ENCODE peak calls at places on chromosomes 16 and 17, in five cellular contexts. G, B, F, T and N are unnamed samples.

GRCh38 chr17:73645050-73645871 is 1.0 kb upstream of the SDK2 start:
- DNase-seq in G (peak), B (peak), F (no peak), T (no peak), N (no peak)

GRCh38 chr17:34665803-34666763 is 86.7 kb downstream of the TMEM132E start:
- DNase-seq in G (no peak), B (no peak), F (no peak), T (no peak), N (no peak)

GRCh38 chr17:61294777-61295176 is 104.9 kb upstream of the TBX2 start:
- DNase-seq in G (no peak), B (peak), F (no peak), T (no peak), N (no peak)

GRCh38 chr17:18277076-18277475 is 16.6 kb downstream of the MIEF2 start:
- DNase-seq in G (no peak), B (no peak), F (no peak), T (no peak), N (no peak)

GRCh38 chr17:54505404-54505803 is 395.2 kb upstream of the TOM1L1 start:
- DNase-seq in G (no peak), B (no peak), F (no peak), T (no peak), N (no peak)

GRCh38 chr16:58333937-58334336 is 39.1 kb upstream of the PRSS54 start:
- DNase-seq in G (no peak), B (no peak), F (no peak), T (no peak), N (no peak)

GRCh38 chr17:81027591-81028505 is 7.1 kb upstream of the BAIAP2 start:
- DNase-seq in G (no peak), B (no peak), F (no peak), T (no peak), N (no peak)

GRCh38 chr17:17819561-17819995 is 17.2 kb downstream of the SREBF1 start:
- DNase-seq in G (peak), B (peak), F (peak), T (peak), N (no peak)

GRCh38 chr16:84176192-84177053 is 10.4 kb downstream of the TAF1C start:
- DNase-seq in G (no peak), B (no peak), F (no peak), T (no peak), N (no peak)

GRCh38 chr17:75636381-75637142 is 3.3 kb downstream of the SMIM5 start:
- DNase-seq in G (no peak), B (no peak), F (no peak), T (no peak), N (no peak)

GRCh38 chr17:6712854-6713129 is 377 bp downstream of the SLC13A5 start:
- DNase-seq in G (no peak), B (no peak), F (no peak), T (no peak), N (no peak)

GRCh38 chr17:38868968-38869646 is 751 bp upstream of the LASP1 start:
- DNase-seq in G (peak), B (peak), F (peak), T (no peak), N (peak)

GRCh38 chr17:35148144-35148543 is 527 bp downstream of the UNC45B start:
- DNase-seq in G (no peak), B (no peak), F (no peak), T (no peak), N (no peak)

GRCh38 chr16:9447195-9447551 is 355.7 kb downstream of the HAPSTR1 start:
- DNase-seq in G (no peak), B (no peak), F (no peak), T (no peak), N (no peak)

GRCh38 chr17:44023545-44024270 is 8.9 kb upstream of the TMEM101 start:
- DNase-seq in G (no peak), B (no peak), F (no peak), T (no peak), N (no peak)

GRCh38 chr17:65759532-65759931 is 198.1 kb upstream of the AXIN2 start:
- DNase-seq in G (no peak), B (no peak), F (no peak), T (no peak), N (no peak)

GRCh38 chr16:13234999-13235398 is 333.6 kb downstream of the SHISA9 start:
- DNase-seq in G (no peak), B (no peak), F (no peak), T (no peak), N (no peak)

GRCh38 chr16:72812651-72813050 is 235.3 kb downstream of the ZFHX3 start:
- DNase-seq in G (no peak), B (no peak), F (no peak), T (no peak), N (no peak)

GRCh38 chr17:42049834-42050359 is 504 bp downstream of the C17orf113 start:
- DNase-seq in G (peak), B (no peak), F (no peak), T (no peak), N (no peak)

GRCh38 chr17:42051013-42051400 is 606 bp upstream of the C17orf113 start:
- DNase-seq in G (no peak), B (no peak), F (no peak), T (no peak), N (no peak)

GRCh38 chr17:42052478-42052877 is 2.1 kb upstream of the C17orf113 start:
- DNase-seq in G (no peak), B (no peak), F (no peak), T (no peak), N (no peak)

GRCh38 chr17:42051645-42052044 is 1.2 kb upstream of the C17orf113 start:
- DNase-seq in G (no peak), B (no peak), F (no peak), T (no peak), N (no peak)

GRCh38 chr17:42050360-42051012 is at the start of gene C17orf113:
- DNase-seq in G (peak), B (peak), F (no peak), T (no peak), N (peak)
- TF ChIP-seq CTCF in G (peak), B (no peak), F (no peak), T (no peak), N (peak)

GRCh38 chr17:78449983-78450382 is 71.5 kb downstream of the PGS1 start:
- DNase-seq in G (no peak), B (no peak), F (no peak), T (no peak), N (no peak)

GRCh38 chr17:78444392-78444791 is 65.9 kb downstream of the PGS1 start:
- DNase-seq in G (no peak), B (no peak), F (no peak), T (no peak), N (no peak)

GRCh38 chr17:78450696-78451344 is 72.4 kb downstream of the PGS1 start:
- DNase-seq in G (no peak), B (no peak), F (no peak), T (no peak), N (no peak)

GRCh38 chr17:78446833-78447232 is 68.4 kb downstream of the PGS1 start:
- DNase-seq in G (no peak), B (no peak), F (no peak), T (no peak), N (no peak)

DNA sequence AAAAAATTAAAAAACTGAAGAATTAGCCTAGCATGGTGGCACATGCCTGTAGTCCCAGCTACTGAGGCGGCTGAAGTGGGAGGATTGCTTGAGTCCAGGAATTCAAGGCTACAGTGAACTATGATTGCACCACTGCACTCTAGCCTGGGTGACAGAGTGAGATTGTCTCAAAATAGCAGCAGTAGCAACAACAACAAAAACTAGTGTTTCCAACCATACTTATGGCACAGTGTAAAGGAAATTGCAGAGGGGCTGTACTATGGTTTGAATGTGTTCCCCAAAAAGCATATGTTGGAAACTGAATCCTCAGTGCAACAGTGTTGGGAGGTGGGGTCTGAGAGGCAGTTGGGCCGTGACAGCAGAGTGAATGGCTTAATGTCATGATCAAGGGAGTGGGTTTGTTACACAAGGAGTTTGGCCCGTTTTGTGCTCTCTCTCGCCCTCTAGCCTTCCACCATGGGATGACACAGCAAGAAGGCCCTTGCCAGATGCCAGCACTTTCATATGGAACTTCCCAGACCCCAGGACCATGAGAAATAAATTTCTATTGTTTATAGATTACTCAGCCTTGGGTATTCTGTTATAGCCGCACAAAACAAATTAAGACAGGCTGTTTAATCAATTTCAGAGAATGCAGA is 70.0 kb downstream of the PGS1 start:
- DNase-seq in G (no peak), B (no peak), F (no peak), T (no peak), N (no peak)
- TF ChIP-seq CTCF in G (no peak), B (peak), F (no peak), T (peak), N (peak)

DNA sequence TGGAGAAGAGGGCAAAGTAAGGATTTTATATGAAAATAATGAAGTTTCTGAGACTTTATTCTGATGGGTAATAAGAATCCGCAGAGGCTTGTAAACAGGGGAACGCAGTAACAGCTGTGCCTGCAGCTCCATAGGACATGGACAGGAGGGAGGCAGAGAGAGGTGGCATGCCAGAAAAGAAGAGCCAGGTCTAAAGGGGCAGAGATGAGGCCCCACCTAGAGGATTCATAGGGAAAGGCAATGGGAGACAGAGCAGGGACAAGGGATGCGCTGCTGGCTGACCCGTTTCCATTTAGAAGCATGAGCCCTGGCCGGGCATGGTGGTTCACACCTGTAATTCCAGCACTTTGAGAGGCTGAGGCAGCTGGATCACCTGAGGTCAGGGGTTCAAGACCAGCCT is 340.3 kb upstream of the CDH5 start:
- DNase-seq in G (peak), B (peak), F (no peak), T (no peak), N (no peak)
- TF ChIP-seq CTCF in G (peak), B (peak), F (no peak), T (peak), N (peak)

DNA sequence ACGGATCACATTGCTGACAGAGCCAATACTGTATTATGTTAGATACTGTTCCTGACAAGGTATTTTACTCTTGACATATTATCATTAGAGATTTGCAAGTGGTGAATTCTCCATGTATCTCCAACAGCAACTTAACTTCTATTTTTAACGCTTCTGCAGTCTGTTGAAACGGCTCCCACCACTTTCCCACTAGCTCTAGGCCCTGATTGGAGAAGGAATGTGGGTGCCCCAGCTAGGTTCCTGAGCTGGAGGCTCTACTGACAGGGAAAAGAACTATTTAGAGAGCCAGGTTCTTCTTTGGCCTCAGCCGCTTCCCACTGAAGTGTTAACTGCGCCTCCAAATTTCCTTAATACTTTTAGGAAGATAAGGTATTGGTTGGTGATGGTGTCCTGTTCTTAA is 191.8 kb downstream of the RBFOX1 start:
- DNase-seq in G (no peak), B (no peak), F (no peak), T (no peak), N (no peak)
- TF ChIP-seq CTCF in G (no peak), B (no peak), F (no peak), T (no peak), N (no peak)

DNA sequence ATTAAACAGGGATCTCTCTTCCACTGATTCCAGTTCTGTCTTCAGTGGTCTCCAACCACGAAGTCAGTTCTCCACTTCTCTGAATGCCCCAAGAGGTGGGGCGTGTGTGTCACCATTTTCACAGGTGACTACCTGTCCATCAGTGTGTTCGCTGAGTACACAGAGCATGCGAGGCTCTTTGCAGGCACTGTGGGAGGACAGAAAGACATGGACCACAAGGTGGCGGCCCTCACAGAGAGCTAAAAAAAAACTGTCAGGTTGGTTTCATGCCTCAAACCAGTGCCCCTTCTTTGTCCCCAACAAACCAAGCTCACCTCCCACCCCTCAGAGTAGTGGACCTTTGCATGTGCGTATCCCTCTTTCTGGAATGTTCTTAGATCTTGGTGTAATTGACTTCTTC is 13.8 kb downstream of the EMP2 start:
- DNase-seq in G (no peak), B (no peak), F (no peak), T (no peak), N (no peak)
- TF ChIP-seq CTCF in G (no peak), B (no peak), F (no peak), T (no peak), N (no peak)